ENCODE peak calls at places on chromosomes 12 and 14, in four cellular contexts. One of them, this sample, is unnamed.

GRCh38 chr12:87302126-87302732 is 727.0 kb downstream of the C12orf50 start:
- DNase-seq in choroid plexus epithelial cell: peak
- DNase-seq in activated CD4-positive, alpha-beta T cell treated with anti-CD3 and anti-CD28 coated beads, Interleukin-2, amount 50 U/mL, for 1 hour: no peak
- DNase-seq in A172: no peak
- DNase-seq in this sample: peak

GRCh38 chr14:92511472-92512247 is 1.9 kb upstream of the RIN3 start:
- DNase-seq in A172: peak
- DNase-seq in choroid plexus epithelial cell: peak
- DNase-seq in activated CD4-positive, alpha-beta T cell treated with anti-CD3 and anti-CD28 coated beads, Interleukin-2, amount 50 U/mL, for 1 hour: no peak
- DNase-seq in this sample: peak

GRCh38 chr14:71193663-71194062 is 286.4 kb downstream of the PCNX1 start:
- DNase-seq in choroid plexus epithelial cell: no peak
- DNase-seq in A172: no peak
- DNase-seq in activated CD4-positive, alpha-beta T cell treated with anti-CD3 and anti-CD28 coated beads, Interleukin-2, amount 50 U/mL, for 1 hour: no peak
- DNase-seq in this sample: no peak

GRCh38 chr14:35338731-35339405 is 46.7 kb downstream of the PSMA6 start:
- DNase-seq in choroid plexus epithelial cell: no peak
- DNase-seq in activated CD4-positive, alpha-beta T cell treated with anti-CD3 and anti-CD28 coated beads, Interleukin-2, amount 50 U/mL, for 1 hour: no peak
- DNase-seq in A172: no peak
- DNase-seq in this sample: no peak

GRCh38 chr12:128111333-128111732 is 155.6 kb upstream of the TMEM132C start:
- DNase-seq in choroid plexus epithelial cell: no peak
- DNase-seq in A172: no peak
- DNase-seq in activated CD4-positive, alpha-beta T cell treated with anti-CD3 and anti-CD28 coated beads, Interleukin-2, amount 50 U/mL, for 1 hour: no peak
- DNase-seq in this sample: no peak

GRCh38 chr12:121748571-121749265 is 36.2 kb downstream of the TMEM120B start:
- DNase-seq in choroid plexus epithelial cell: peak
- DNase-seq in activated CD4-positive, alpha-beta T cell treated with anti-CD3 and anti-CD28 coated beads, Interleukin-2, amount 50 U/mL, for 1 hour: peak
- DNase-seq in A172: peak
- DNase-seq in this sample: peak

GRCh38 chr12:114949081-114949480 is 265.1 kb upstream of the TBX3 start:
- DNase-seq in choroid plexus epithelial cell: no peak
- DNase-seq in A172: no peak
- DNase-seq in activated CD4-positive, alpha-beta T cell treated with anti-CD3 and anti-CD28 coated beads, Interleukin-2, amount 50 U/mL, for 1 hour: no peak
- DNase-seq in this sample: no peak

GRCh38 chr12:46659032-46659703 is 166.6 kb downstream of the SLC38A4 start:
- DNase-seq in activated CD4-positive, alpha-beta T cell treated with anti-CD3 and anti-CD28 coated beads, Interleukin-2, amount 50 U/mL, for 1 hour: no peak
- DNase-seq in choroid plexus epithelial cell: peak
- DNase-seq in A172: no peak
- DNase-seq in this sample: no peak

GRCh38 chr14:77306406-77307098 is 14.1 kb downstream of the POMT2 start:
- DNase-seq in activated CD4-positive, alpha-beta T cell treated with anti-CD3 and anti-CD28 coated beads, Interleukin-2, amount 50 U/mL, for 1 hour: no peak
- DNase-seq in A172: no peak
- DNase-seq in choroid plexus epithelial cell: peak
- DNase-seq in this sample: no peak

GRCh38 chr12:106170285-106170684 is 31.5 kb upstream of the NUAK1 start:
- DNase-seq in activated CD4-positive, alpha-beta T cell treated with anti-CD3 and anti-CD28 coated beads, Interleukin-2, amount 50 U/mL, for 1 hour: no peak
- DNase-seq in A172: peak
- DNase-seq in choroid plexus epithelial cell: peak
- DNase-seq in this sample: no peak

GRCh38 chr14:104975481-104976197 is 2.5 kb downstream of the AHNAK2 start:
- DNase-seq in choroid plexus epithelial cell: no peak
- DNase-seq in A172: no peak
- DNase-seq in activated CD4-positive, alpha-beta T cell treated with anti-CD3 and anti-CD28 coated beads, Interleukin-2, amount 50 U/mL, for 1 hour: no peak
- DNase-seq in this sample: no peak

GRCh38 chr14:50659327-50659974 is 8.7 kb downstream of the SAV1 start:
- DNase-seq in activated CD4-positive, alpha-beta T cell treated with anti-CD3 and anti-CD28 coated beads, Interleukin-2, amount 50 U/mL, for 1 hour: no peak
- DNase-seq in choroid plexus epithelial cell: no peak
- DNase-seq in A172: no peak
- DNase-seq in this sample: no peak

GRCh38 chr12:86727151-86727550 is 471.0 kb upstream of the MGAT4C start:
- DNase-seq in choroid plexus epithelial cell: peak
- DNase-seq in A172: peak
- DNase-seq in activated CD4-positive, alpha-beta T cell treated with anti-CD3 and anti-CD28 coated beads, Interleukin-2, amount 50 U/mL, for 1 hour: no peak
- DNase-seq in this sample: peak

GRCh38 chr12:128076188-128076587 is 190.8 kb upstream of the TMEM132C start:
- DNase-seq in A172: peak
- DNase-seq in activated CD4-positive, alpha-beta T cell treated with anti-CD3 and anti-CD28 coated beads, Interleukin-2, amount 50 U/mL, for 1 hour: no peak
- DNase-seq in choroid plexus epithelial cell: peak
- DNase-seq in this sample: no peak